ENCODE peak calls at places on chromosomes 6 and 20, in ten cellular contexts. C is H9, L is A549, X is mesothelial cell of epicardium, U is brain microvascular endothelial cell, Q is breast epithelium, T is osteocyte, I is mucosa of descending colon, P is fibroblast of the aortic adventitia, W is MM.1S. D is an unnamed sample.

GRCh38 chr6:163823577-163823976 is 409.1 kb downstream of the QKI start:
- DNase-seq in C (no peak), L (no peak), X (no peak), U (no peak), Q (no peak), T (no peak), I (no peak), P (no peak), W (no peak), D (no peak)

GRCh38 chr20:47300071-47300470 is 56.4 kb downstream of the ZMYND8 start:
- DNase-seq in C (no peak), L (no peak), X (no peak), U (peak), Q (no peak), T (no peak), I (no peak), P (no peak), W (no peak), D (no peak)

GRCh38 chr6:132133734-132134490 is 182.7 kb upstream of the CCN2 start:
- DNase-seq in C (no peak), L (no peak), X (no peak), U (peak), Q (no peak), T (no peak), I (no peak), P (peak), W (no peak), D (no peak)

GRCh38 chr6:144360401-144360800 is 75.3 kb downstream of the UTRN start:
- DNase-seq in C (peak), L (no peak), X (no peak), U (no peak), Q (no peak), T (peak), I (no peak), P (no peak), W (no peak), D (no peak)

GRCh38 chr6:168208854-168209253 is 110.7 kb downstream of the DACT2 start:
- DNase-seq in C (peak), L (no peak), X (no peak), U (no peak), Q (no peak), T (no peak), I (no peak), P (no peak), W (no peak), D (no peak)

GRCh38 chr6:79384845-79385244 is 150.4 kb upstream of the HMGN3 start:
- DNase-seq in C (no peak), L (no peak), X (no peak), U (peak), Q (no peak), T (no peak), I (no peak), P (no peak), W (no peak), D (no peak)

GRCh38 chr6:111555041-111555440 is 50.6 kb downstream of the TRAF3IP2 start:
- DNase-seq in C (no peak), L (no peak), X (no peak), U (no peak), Q (peak), T (no peak), I (no peak), P (peak), W (no peak), D (no peak)

GRCh38 chr20:34978092-34978744 is 22.6 kb downstream of the MYH7B start:
- DNase-seq in C (no peak), L (no peak), X (no peak), U (no peak), Q (no peak), T (no peak), I (peak), P (no peak), W (no peak), D (no peak)

GRCh38 chr20:31869942-31870702 is at the start of the genes DUSP15 and TTLL9:
- DNase-seq in C (no peak), L (no peak), X (no peak), U (no peak), Q (no peak), T (no peak), I (peak), P (no peak), W (no peak), D (no peak)

GRCh38 chr6:139872635-139873034 is 498.2 kb upstream of the CITED2 start:
- DNase-seq in C (no peak), L (no peak), X (no peak), U (no peak), Q (no peak), T (no peak), I (peak), P (peak), W (no peak), D (no peak)

GRCh38 chr6:34190504-34191122 is 44.7 kb upstream of the GRM4 start:
- DNase-seq in C (peak), L (no peak), X (no peak), U (no peak), Q (no peak), T (no peak), I (no peak), P (no peak), W (no peak), D (no peak)

GRCh38 chr6:163284151-163284550 is 130.4 kb upstream of the QKI start:
- DNase-seq in C (no peak), L (no peak), X (no peak), U (peak), Q (no peak), T (no peak), I (no peak), P (no peak), W (no peak), D (no peak)

GRCh38 chr20:58518896-58519593 is 3.8 kb upstream of the APCDD1L start:
- DNase-seq in C (peak), L (no peak), X (no peak), U (no peak), Q (no peak), T (peak), I (no peak), P (no peak), W (no peak), D (no peak)

GRCh38 chr6:167589615-167589940 is 237.1 kb upstream of the AFDN start:
- DNase-seq in C (no peak), L (no peak), X (no peak), U (no peak), Q (no peak), T (peak), I (no peak), P (no peak), W (no peak), D (no peak)

GRCh38 chr20:61387204-61387958 is 135.3 kb downstream of the CDH4 start:
- DNase-seq in C (peak), L (peak), X (no peak), U (peak), Q (peak), T (no peak), I (peak), P (peak), W (no peak), D (no peak)

GRCh38 chr20:49986049-49986448 is 3.3 kb downstream of the SNAI1 start:
- DNase-seq in C (no peak), L (no peak), X (no peak), U (no peak), Q (no peak), T (no peak), I (no peak), P (no peak), W (no peak), D (no peak)

GRCh38 chr6:24323632-24324337 is 34.1 kb downstream of the DCDC2 start:
- DNase-seq in C (no peak), L (no peak), X (no peak), U (no peak), Q (no peak), T (no peak), I (no peak), P (no peak), W (no peak), D (no peak)

GRCh38 chr6:16437984-16438383 is 199.6 kb downstream of the GMPR start:
- DNase-seq in C (no peak), L (no peak), X (no peak), U (no peak), Q (no peak), T (no peak), I (no peak), P (no peak), W (no peak), D (no peak)

GRCh38 chr6:110813813-110814487 is 1.3 kb downstream of the CDK19 start:
- DNase-seq in C (no peak), L (no peak), X (no peak), U (no peak), Q (no peak), T (no peak), I (no peak), P (peak), W (no peak), D (no peak)

GRCh38 chr6:162690158-162690557 is 37.4 kb downstream of the PRKN start:
- DNase-seq in C (no peak), L (no peak), X (no peak), U (no peak), Q (no peak), T (no peak), I (no peak), P (no peak), W (no peak), D (no peak)

GRCh38 chr6:145929037-145929633 is 35.0 kb downstream of the SHPRH start:
- DNase-seq in C (no peak), L (peak), X (no peak), U (peak), Q (no peak), T (no peak), I (no peak), P (peak), W (peak), D (no peak)

GRCh38 chr20:63290677-63291472 is 2.1 kb upstream of the COL20A1 start:
- DNase-seq in C (peak), L (peak), X (peak), U (peak), Q (no peak), T (no peak), I (peak), P (peak), W (peak), D (no peak)
- TF ChIP-seq CTCF in C (peak), L (peak), X (peak), U (peak), Q (no peak), T (peak), I (peak), P (peak), W (peak), D (peak)

GRCh38 chr6:128417698-128418097 is 102.7 kb downstream of the PTPRK start:
- DNase-seq in C (no peak), L (no peak), X (no peak), U (peak), Q (no peak), T (no peak), I (no peak), P (peak), W (no peak), D (no peak)

GRCh38 chr6:128415387-128415786 is 105.0 kb downstream of the PTPRK start:
- DNase-seq in C (no peak), L (no peak), X (no peak), U (no peak), Q (no peak), T (no peak), I (no peak), P (no peak), W (no peak), D (no peak)

GRCh38 chr6:128413291-128413690 is 107.1 kb downstream of the PTPRK start:
- DNase-seq in C (no peak), L (no peak), X (no peak), U (no peak), Q (no peak), T (no peak), I (no peak), P (no peak), W (no peak), D (no peak)

GRCh38 chr6:128412680-128413079 is 107.7 kb downstream of the PTPRK start:
- DNase-seq in C (no peak), L (no peak), X (no peak), U (no peak), Q (no peak), T (no peak), I (no peak), P (peak), W (no peak), D (no peak)

DNA sequence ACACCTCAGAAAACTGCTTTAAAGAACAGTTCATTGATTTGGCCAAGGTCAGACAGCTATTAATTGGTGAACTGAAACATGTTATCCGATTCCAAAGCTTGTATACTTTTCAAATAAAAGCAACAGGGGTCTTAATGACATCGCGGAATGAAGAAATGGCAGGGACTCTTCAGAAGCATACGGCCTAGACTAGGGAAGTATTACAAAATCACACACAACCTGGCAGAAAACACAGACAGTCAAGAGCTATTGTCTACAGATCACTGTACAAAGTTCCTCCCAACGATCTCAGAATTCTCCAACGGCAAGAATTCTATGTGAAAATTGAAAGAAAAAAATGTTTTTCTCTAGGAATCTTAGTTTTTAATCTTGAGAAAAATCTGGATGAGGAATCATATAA is 105.5 kb downstream of the PTPRK start:
- DNase-seq in C (no peak), L (no peak), X (no peak), U (no peak), Q (no peak), T (no peak), I (no peak), P (peak), W (no peak), D (no peak)
- TF ChIP-seq CTCF in C (no peak), L (no peak), X (no peak), U (no peak), Q (no peak), T (no peak), I (no peak), P (no peak), W (no peak), D (no peak)

DNA sequence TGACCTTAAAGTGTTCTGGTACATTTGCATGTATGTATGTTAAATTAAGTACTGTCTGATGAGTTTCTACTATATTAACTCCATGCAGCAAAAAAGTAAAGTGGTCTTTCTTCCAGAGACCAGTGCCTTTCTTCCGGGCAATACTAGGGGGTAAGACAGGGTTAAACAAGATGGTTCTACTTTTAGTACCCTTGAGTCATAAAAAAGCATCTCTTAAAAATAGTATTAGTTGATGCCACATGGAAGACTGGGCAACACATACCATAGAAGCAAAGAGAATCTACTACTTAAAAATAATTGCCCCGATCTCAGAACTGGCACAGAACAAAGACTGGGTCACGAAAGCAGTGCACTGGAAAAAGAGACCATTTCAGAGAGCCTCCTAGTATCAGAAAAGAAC is 66.2 kb downstream of the SESN1 start:
- DNase-seq in C (no peak), L (no peak), X (no peak), U (no peak), Q (no peak), T (no peak), I (no peak), P (no peak), W (no peak), D (no peak)
- TF ChIP-seq CTCF in C (no peak), L (no peak), X (no peak), U (no peak), Q (no peak), T (no peak), I (no peak), P (no peak), W (no peak), D (no peak)

GRCh38 chr6:89378628-89379027 is 26.1 kb upstream of the UBE2J1 start:
- DNase-seq in C (no peak), L (no peak), X (no peak), U (no peak), Q (no peak), T (no peak), I (no peak), P (no peak), W (no peak), D (no peak)

GRCh38 chr6:89375902-89376301 is 23.4 kb upstream of the UBE2J1 start:
- DNase-seq in C (no peak), L (no peak), X (no peak), U (no peak), Q (no peak), T (no peak), I (no peak), P (no peak), W (no peak), D (no peak)

GRCh38 chr6:89372506-89372901 is 20.0 kb upstream of the UBE2J1 start:
- DNase-seq in C (no peak), L (no peak), X (no peak), U (no peak), Q (no peak), T (no peak), I (no peak), P (no peak), W (peak), D (no peak)

GRCh38 chr6:89371849-89372505 is 19.5 kb upstream of the UBE2J1 start:
- DNase-seq in C (peak), L (peak), X (peak), U (peak), Q (peak), T (peak), I (peak), P (peak), W (peak), D (peak)

GRCh38 chr6:89375427-89375868 is 22.9 kb upstream of the UBE2J1 start:
- DNase-seq in C (peak), L (peak), X (no peak), U (no peak), Q (peak), T (no peak), I (peak), P (no peak), W (peak), D (peak)
- TF ChIP-seq CTCF in C (peak), L (no peak), X (no peak), U (peak), Q (no peak), T (peak), I (no peak), P (no peak), W (peak), D (peak)

GRCh38 chr20:8724884-8725283 is 344.0 kb upstream of the PLCB4 start:
- DNase-seq in C (no peak), L (no peak), X (no peak), U (no peak), Q (no peak), T (no peak), I (no peak), P (no peak), W (no peak), D (no peak)

GRCh38 chr20:8720089-8720488 is 348.8 kb upstream of the PLCB4 start:
- DNase-seq in C (no peak), L (no peak), X (no peak), U (no peak), Q (no peak), T (no peak), I (no peak), P (peak), W (no peak), D (no peak)

GRCh38 chr20:8721098-8721497 is 347.8 kb upstream of the PLCB4 start:
- DNase-seq in C (peak), L (peak), X (no peak), U (peak), Q (peak), T (no peak), I (no peak), P (peak), W (peak), D (peak)

GRCh38 chr20:8723296-8723695 is 345.6 kb upstream of the PLCB4 start:
- DNase-seq in C (no peak), L (no peak), X (no peak), U (no peak), Q (no peak), T (no peak), I (no peak), P (no peak), W (no peak), D (no peak)

DNA sequence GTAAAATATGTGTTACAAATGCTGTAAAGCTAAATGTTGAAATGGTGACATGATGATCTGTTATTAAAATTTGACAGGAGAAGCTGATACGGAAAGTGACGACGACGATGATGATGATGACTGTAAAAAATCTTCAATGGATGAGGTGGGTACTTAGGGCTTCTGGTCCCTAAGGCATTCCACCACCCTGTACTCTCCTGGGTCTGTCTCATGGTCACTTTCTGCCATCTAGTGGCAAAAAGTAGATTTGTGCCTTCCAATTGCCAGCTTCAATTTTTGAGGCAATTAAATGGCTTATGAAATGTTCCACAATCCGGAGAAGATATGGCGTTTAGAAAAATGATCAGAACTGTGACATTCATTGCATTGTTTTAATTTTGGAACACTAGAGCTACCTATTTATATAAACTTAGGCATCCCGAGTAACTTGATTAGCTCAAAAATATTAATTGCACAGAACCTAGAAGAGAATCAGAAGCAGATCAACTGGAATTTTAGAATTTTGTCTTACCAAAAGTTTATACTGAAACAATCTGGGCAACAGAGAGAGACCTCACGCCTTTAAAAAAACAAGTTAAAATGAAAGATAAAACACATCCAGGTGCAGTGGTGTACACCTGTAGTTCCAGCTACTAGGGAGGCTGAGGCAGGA is 346.5 kb upstream of the PLCB4 start:
- DNase-seq in C (no peak), L (peak), X (no peak), U (peak), Q (peak), T (no peak), I (no peak), P (peak), W (peak), D (peak)
- TF ChIP-seq CTCF in C (peak), L (peak), X (peak), U (peak), Q (peak), T (peak), I (no peak), P (peak), W (peak), D (peak)

GRCh38 chr6:141744194-141744925 is 388.4 kb upstream of the GJE1 start:
- DNase-seq in C (no peak), L (no peak), X (no peak), U (no peak), Q (no peak), T (no peak), I (no peak), P (no peak), W (peak), D (no peak)
- TF ChIP-seq CTCF in C (no peak), L (no peak), X (no peak), U (no peak), Q (no peak), T (no peak), I (no peak), P (no peak), W (no peak), D (no peak)

DNA sequence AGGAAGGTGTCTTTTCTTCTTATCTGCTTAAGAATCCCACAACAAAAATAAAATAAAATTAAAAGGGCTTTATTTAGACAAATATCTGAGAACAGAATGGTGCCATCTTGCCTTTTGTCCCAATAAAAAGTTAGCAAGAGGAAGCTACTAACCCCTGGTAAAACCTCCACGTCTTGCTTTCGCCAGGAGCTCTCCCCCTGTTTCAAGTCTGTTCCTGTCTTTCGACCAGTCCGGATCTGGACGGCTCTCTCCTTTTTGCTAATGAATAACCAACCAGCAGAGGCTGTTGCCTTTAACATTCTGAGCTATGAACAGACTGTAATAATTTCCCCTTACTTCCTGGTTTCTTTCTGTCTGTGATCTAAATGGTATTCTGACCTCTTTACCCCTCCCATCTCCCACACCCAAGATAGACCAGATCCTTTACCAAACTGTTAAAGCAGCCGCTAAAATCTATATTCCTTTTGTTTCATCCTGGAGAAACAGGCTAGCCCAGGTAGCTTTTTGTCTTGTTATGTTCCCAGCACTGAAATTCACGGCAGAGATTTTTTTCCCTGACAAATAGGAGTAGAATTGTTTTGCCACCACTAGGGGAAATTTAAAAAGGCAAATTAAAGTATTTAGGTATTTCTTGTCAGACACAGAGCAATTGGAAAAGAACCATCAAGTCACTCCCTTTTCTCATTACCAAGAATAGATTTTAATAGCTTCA is at the start of gene FRK:
- DNase-seq in C (no peak), L (peak), X (no peak), U (peak), Q (peak), T (no peak), I (peak), P (peak), W (peak), D (peak)
- TF ChIP-seq CTCF in C (peak), L (peak), X (peak), U (peak), Q (peak), T (peak), I (no peak), P (peak), W (peak), D (peak)

D was measured in right lobe of liver.